ENCODE peak calls at places on chromosomes 13 and 19, in seven cellular contexts. One of them, this sample, is unnamed. For H3K4me1, the result is how much of the 10 kb centered on the place peaks cover.

GRCh38 chr13:40061466-40062450 is 406.3 kb downstream of the COG6 start:
- DNase-seq in HCT116: no peak
- DNase-seq in CD8-positive, alpha-beta memory T cell: no peak
- DNase-seq in left ventricle myocardium inferior: no peak
- DNase-seq in CD4-positive, CD25-positive, alpha-beta regulatory T cell: no peak
- DNase-seq in CD8-positive, alpha-beta T cell: no peak
- DNase-seq in heart right ventricle: no peak
- DNase-seq in this sample: no peak

GRCh38 chr19:57566396-57567256 is 7.0 kb upstream of the ZNF550 start:
- DNase-seq in heart right ventricle: no peak
- DNase-seq in left ventricle myocardium inferior: no peak
- DNase-seq in HCT116: peak
- DNase-seq in CD4-positive, CD25-positive, alpha-beta regulatory T cell: peak
- DNase-seq in CD8-positive, alpha-beta T cell: no peak
- DNase-seq in CD8-positive, alpha-beta memory T cell: no peak
- DNase-seq in this sample: no peak

GRCh38 chr13:38733146-38733545 is 46.3 kb downstream of the FREM2 start:
- DNase-seq in CD4-positive, CD25-positive, alpha-beta regulatory T cell: no peak
- DNase-seq in heart right ventricle: no peak
- DNase-seq in left ventricle myocardium inferior: no peak
- DNase-seq in HCT116: no peak
- DNase-seq in CD8-positive, alpha-beta memory T cell: no peak
- DNase-seq in CD8-positive, alpha-beta T cell: no peak
- DNase-seq in this sample: no peak

GRCh38 chr19:52602931-52603330 is 32.8 kb downstream of the ZNF701 start:
- DNase-seq in CD4-positive, CD25-positive, alpha-beta regulatory T cell: no peak
- DNase-seq in HCT116: no peak
- DNase-seq in CD8-positive, alpha-beta T cell: no peak
- DNase-seq in CD8-positive, alpha-beta memory T cell: no peak
- DNase-seq in heart right ventricle: no peak
- DNase-seq in left ventricle myocardium inferior: no peak
- DNase-seq in this sample: no peak

GRCh38 chr19:39200066-39200817 is 3.5 kb downstream of the NCCRP1 start:
- DNase-seq in HCT116: no peak
- DNase-seq in heart right ventricle: no peak
- DNase-seq in left ventricle myocardium inferior: no peak
- DNase-seq in CD8-positive, alpha-beta memory T cell: no peak
- DNase-seq in CD4-positive, CD25-positive, alpha-beta regulatory T cell: no peak
- DNase-seq in CD8-positive, alpha-beta T cell: no peak
- DNase-seq in this sample: no peak

GRCh38 chr19:48779636-48780035 is 24.3 kb downstream of the FGF21 start:
- DNase-seq in CD8-positive, alpha-beta memory T cell: no peak
- DNase-seq in heart right ventricle: no peak
- DNase-seq in left ventricle myocardium inferior: no peak
- DNase-seq in CD8-positive, alpha-beta T cell: no peak
- DNase-seq in CD4-positive, CD25-positive, alpha-beta regulatory T cell: no peak
- DNase-seq in HCT116: no peak
- DNase-seq in this sample: no peak

GRCh38 chr13:21060063-21060826 is 1.1 kb downstream of the LATS2 start:
- DNase-seq in CD4-positive, CD25-positive, alpha-beta regulatory T cell: no peak
- DNase-seq in heart right ventricle: peak
- DNase-seq in HCT116: no peak
- DNase-seq in CD8-positive, alpha-beta memory T cell: no peak
- DNase-seq in left ventricle myocardium inferior: peak
- DNase-seq in CD8-positive, alpha-beta T cell: no peak
- DNase-seq in this sample: no peak

GRCh38 chr19:55005684-55006488 is 32.2 kb downstream of the GP6 start:
- DNase-seq in heart right ventricle: no peak
- DNase-seq in CD8-positive, alpha-beta T cell: peak
- DNase-seq in CD8-positive, alpha-beta memory T cell: peak
- DNase-seq in left ventricle myocardium inferior: no peak
- DNase-seq in CD4-positive, CD25-positive, alpha-beta regulatory T cell: peak
- DNase-seq in HCT116: peak
- DNase-seq in this sample: no peak

GRCh38 chr19:872266-872951 is 12.9 kb downstream of the CFD start:
- DNase-seq in left ventricle myocardium inferior: peak
- DNase-seq in CD8-positive, alpha-beta memory T cell: peak
- DNase-seq in heart right ventricle: no peak
- DNase-seq in CD4-positive, CD25-positive, alpha-beta regulatory T cell: peak
- DNase-seq in CD8-positive, alpha-beta T cell: peak
- DNase-seq in HCT116: peak
- DNase-seq in this sample: no peak

GRCh38 chr19:670609-671075 is 5.5 kb upstream of the FSTL3 start:
- DNase-seq in HCT116: no peak
- DNase-seq in CD4-positive, CD25-positive, alpha-beta regulatory T cell: no peak
- DNase-seq in CD8-positive, alpha-beta memory T cell: no peak
- DNase-seq in heart right ventricle: no peak
- DNase-seq in left ventricle myocardium inferior: no peak
- DNase-seq in CD8-positive, alpha-beta T cell: no peak
- DNase-seq in this sample: no peak

GRCh38 chr13:108060111-108060510 is 155.2 kb downstream of the LIG4 start:
- DNase-seq in CD8-positive, alpha-beta T cell: no peak
- DNase-seq in heart right ventricle: no peak
- DNase-seq in HCT116: no peak
- DNase-seq in left ventricle myocardium inferior: no peak
- DNase-seq in CD4-positive, CD25-positive, alpha-beta regulatory T cell: no peak
- DNase-seq in CD8-positive, alpha-beta memory T cell: no peak
- DNase-seq in this sample: peak

GRCh38 chr13:99012539-99012938 is 34.7 kb upstream of the DOCK9 start:
- DNase-seq in CD8-positive, alpha-beta memory T cell: no peak
- DNase-seq in left ventricle myocardium inferior: no peak
- DNase-seq in heart right ventricle: no peak
- DNase-seq in HCT116: no peak
- DNase-seq in CD8-positive, alpha-beta T cell: no peak
- DNase-seq in CD4-positive, CD25-positive, alpha-beta regulatory T cell: no peak
- DNase-seq in this sample: no peak

GRCh38 chr19:48999481-49000325 is 6.0 kb downstream of the RUVBL2 start:
- DNase-seq in CD4-positive, CD25-positive, alpha-beta regulatory T cell: peak
- DNase-seq in HCT116: no peak
- DNase-seq in left ventricle myocardium inferior: peak
- DNase-seq in heart right ventricle: peak
- DNase-seq in CD8-positive, alpha-beta memory T cell: peak
- DNase-seq in CD8-positive, alpha-beta T cell: peak
- DNase-seq in this sample: peak

GRCh38 chr13:62747152-62747551 is 1331.5 kb upstream of the PCDH20 start:
- DNase-seq in heart right ventricle: no peak
- DNase-seq in HCT116: no peak
- DNase-seq in CD8-positive, alpha-beta T cell: no peak
- DNase-seq in left ventricle myocardium inferior: no peak
- DNase-seq in CD4-positive, CD25-positive, alpha-beta regulatory T cell: no peak
- DNase-seq in CD8-positive, alpha-beta memory T cell: no peak
- DNase-seq in this sample: no peak

GRCh38 chr13:23888658-23889597 is at the start of gene MIPEP:
- DNase-seq in left ventricle myocardium inferior: peak
- DNase-seq in CD8-positive, alpha-beta memory T cell: peak
- DNase-seq in CD8-positive, alpha-beta T cell: peak
- DNase-seq in CD4-positive, CD25-positive, alpha-beta regulatory T cell: peak
- DNase-seq in HCT116: peak
- DNase-seq in heart right ventricle: peak
- DNase-seq in this sample: peak

GRCh38 chr13:97499181-97499580 is 65.2 kb downstream of the RAP2A start:
- DNase-seq in CD4-positive, CD25-positive, alpha-beta regulatory T cell: no peak
- DNase-seq in CD8-positive, alpha-beta memory T cell: no peak
- DNase-seq in left ventricle myocardium inferior: no peak
- DNase-seq in CD8-positive, alpha-beta T cell: no peak
- DNase-seq in heart right ventricle: no peak
- DNase-seq in HCT116: no peak
- DNase-seq in this sample: no peak

GRCh38 chr13:59710995-59711701 is 452.6 kb downstream of the DIAPH3 start:
- DNase-seq in heart right ventricle: no peak
- DNase-seq in left ventricle myocardium inferior: no peak
- DNase-seq in HCT116: no peak
- DNase-seq in CD4-positive, CD25-positive, alpha-beta regulatory T cell: no peak
- DNase-seq in CD8-positive, alpha-beta T cell: no peak
- DNase-seq in CD8-positive, alpha-beta memory T cell: no peak
- DNase-seq in this sample: no peak

GRCh38 chr19:54354761-54355160 is 10.0 kb downstream of the LAIR1 start:
- DNase-seq in CD8-positive, alpha-beta memory T cell: no peak
- DNase-seq in CD8-positive, alpha-beta T cell: no peak
- DNase-seq in CD4-positive, CD25-positive, alpha-beta regulatory T cell: no peak
- DNase-seq in heart right ventricle: no peak
- DNase-seq in left ventricle myocardium inferior: no peak
- DNase-seq in HCT116: no peak
- DNase-seq in this sample: no peak

GRCh38 chr19:10045371-10045770 is 32.1 kb downstream of the RDH8 start:
- DNase-seq in CD4-positive, CD25-positive, alpha-beta regulatory T cell: no peak
- DNase-seq in heart right ventricle: no peak
- DNase-seq in HCT116: no peak
- DNase-seq in left ventricle myocardium inferior: no peak
- DNase-seq in CD8-positive, alpha-beta memory T cell: no peak
- DNase-seq in CD8-positive, alpha-beta T cell: no peak
- DNase-seq in this sample: no peak

GRCh38 chr19:54561840-54562239 is 11.8 kb upstream of the LILRA2 start:
- DNase-seq in heart right ventricle: no peak
- DNase-seq in CD4-positive, CD25-positive, alpha-beta regulatory T cell: no peak
- DNase-seq in left ventricle myocardium inferior: no peak
- DNase-seq in CD8-positive, alpha-beta memory T cell: no peak
- DNase-seq in CD8-positive, alpha-beta T cell: no peak
- DNase-seq in HCT116: no peak
- DNase-seq in this sample: no peak

DNA sequence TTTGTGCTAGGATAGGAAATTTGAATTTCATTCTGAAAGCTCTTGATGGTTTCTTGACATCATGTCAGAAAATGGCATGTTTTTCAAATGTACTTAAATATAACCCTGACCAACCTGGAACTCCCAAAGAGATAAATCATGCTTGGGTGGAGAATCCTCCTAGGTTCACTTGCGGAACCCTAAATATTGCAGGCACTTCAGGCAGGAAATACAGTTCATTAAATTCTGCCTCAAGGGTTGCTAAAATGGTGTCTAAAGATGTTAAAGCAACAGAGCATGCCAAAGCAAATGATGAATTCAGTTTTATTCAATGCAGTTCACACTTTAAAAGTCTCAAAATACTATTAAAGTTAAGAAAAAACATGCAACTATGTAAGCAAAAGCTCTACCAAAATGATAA is 415.9 kb downstream of the SLITRK6 start:
- DNase-seq in CD8-positive, alpha-beta T cell: no peak
- DNase-seq in HCT116: no peak
- DNase-seq in CD4-positive, CD25-positive, alpha-beta regulatory T cell: no peak
- DNase-seq in left ventricle myocardium inferior: no peak
- DNase-seq in CD8-positive, alpha-beta memory T cell: no peak
- DNase-seq in heart right ventricle: no peak
- DNase-seq in this sample: no peak
- H3K4me1 ChIP-seq in CD8-positive, alpha-beta T cell: under half
- H3K4me1 ChIP-seq in HCT116: under half
- H3K4me1 ChIP-seq in CD4-positive, CD25-positive, alpha-beta regulatory T cell: under half
- H3K4me1 ChIP-seq in left ventricle myocardium inferior: under half
- H3K4me1 ChIP-seq in CD8-positive, alpha-beta memory T cell: under half
- H3K4me1 ChIP-seq in heart right ventricle: under half
- H3K4me1 ChIP-seq in this sample: under half

GRCh38 chr19:50542825-50543428 is 25.3 kb downstream of the LRRC4B start:
- DNase-seq in CD8-positive, alpha-beta memory T cell: no peak
- DNase-seq in HCT116: no peak
- DNase-seq in CD8-positive, alpha-beta T cell: no peak
- DNase-seq in CD4-positive, CD25-positive, alpha-beta regulatory T cell: no peak
- DNase-seq in left ventricle myocardium inferior: no peak
- DNase-seq in heart right ventricle: no peak
- DNase-seq in this sample: no peak
- H3K27ac ChIP-seq in CD8-positive, alpha-beta memory T cell: no peak
- H3K27ac ChIP-seq in HCT116: no peak
- H3K27ac ChIP-seq in CD8-positive, alpha-beta T cell: no peak
- H3K27ac ChIP-seq in CD4-positive, CD25-positive, alpha-beta regulatory T cell: no peak
- H3K27ac ChIP-seq in left ventricle myocardium inferior: no peak
- H3K27ac ChIP-seq in heart right ventricle: no peak
- H3K27ac ChIP-seq in this sample: no peak

DNA sequence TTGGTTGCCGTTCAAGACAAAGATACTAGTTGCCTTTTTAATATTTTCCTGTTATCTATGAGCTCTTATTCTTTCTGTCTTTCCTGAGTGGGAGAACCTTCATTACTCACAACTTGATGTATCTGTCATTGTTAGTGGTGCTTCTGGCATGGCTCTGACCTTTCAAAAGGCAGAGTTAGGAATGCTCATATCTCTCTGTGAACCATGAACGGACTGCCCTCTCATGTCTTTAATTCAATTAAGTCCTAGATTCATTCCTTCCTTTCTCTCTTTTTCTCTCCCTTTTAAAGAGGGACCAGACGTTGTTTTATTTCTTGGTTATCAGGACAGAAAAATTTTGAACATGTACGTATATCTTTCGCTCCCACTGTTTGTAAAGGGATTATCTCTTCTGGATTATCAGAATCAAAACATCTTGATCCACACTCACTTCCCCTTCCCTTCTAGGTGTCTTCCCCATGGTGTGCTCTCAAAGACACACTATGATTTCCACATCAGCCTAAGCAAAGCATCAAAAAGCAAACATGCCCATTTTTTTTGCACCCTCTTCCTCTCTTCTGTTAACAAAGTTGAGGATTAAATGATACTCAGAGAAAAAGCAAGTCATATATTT is 90.3 kb downstream of the LRCH1 start:
- DNase-seq in HCT116: no peak
- DNase-seq in CD4-positive, CD25-positive, alpha-beta regulatory T cell: no peak
- DNase-seq in CD8-positive, alpha-beta memory T cell: no peak
- DNase-seq in heart right ventricle: no peak
- DNase-seq in left ventricle myocardium inferior: no peak
- DNase-seq in CD8-positive, alpha-beta T cell: no peak
- DNase-seq in this sample: no peak
- H3K4me1 ChIP-seq in HCT116: under half
- H3K4me1 ChIP-seq in CD4-positive, CD25-positive, alpha-beta regulatory T cell: under half
- H3K4me1 ChIP-seq in CD8-positive, alpha-beta memory T cell: under half
- H3K4me1 ChIP-seq in heart right ventricle: half or more
- H3K4me1 ChIP-seq in left ventricle myocardium inferior: half or more
- H3K4me1 ChIP-seq in CD8-positive, alpha-beta T cell: under half
- H3K4me1 ChIP-seq in this sample: under half

GRCh38 chr19:46962030-46962570 is 57.5 kb upstream of the NPAS1 start:
- DNase-seq in CD4-positive, CD25-positive, alpha-beta regulatory T cell: no peak
- DNase-seq in heart right ventricle: no peak
- DNase-seq in CD8-positive, alpha-beta memory T cell: no peak
- DNase-seq in HCT116: no peak
- DNase-seq in left ventricle myocardium inferior: no peak
- DNase-seq in CD8-positive, alpha-beta T cell: no peak
- DNase-seq in this sample: no peak
- H3K27ac ChIP-seq in CD4-positive, CD25-positive, alpha-beta regulatory T cell: no peak
- H3K27ac ChIP-seq in heart right ventricle: no peak
- H3K27ac ChIP-seq in CD8-positive, alpha-beta memory T cell: no peak
- H3K27ac ChIP-seq in HCT116: no peak
- H3K27ac ChIP-seq in left ventricle myocardium inferior: no peak
- H3K27ac ChIP-seq in CD8-positive, alpha-beta T cell: no peak
- H3K27ac ChIP-seq in this sample: no peak

DNA sequence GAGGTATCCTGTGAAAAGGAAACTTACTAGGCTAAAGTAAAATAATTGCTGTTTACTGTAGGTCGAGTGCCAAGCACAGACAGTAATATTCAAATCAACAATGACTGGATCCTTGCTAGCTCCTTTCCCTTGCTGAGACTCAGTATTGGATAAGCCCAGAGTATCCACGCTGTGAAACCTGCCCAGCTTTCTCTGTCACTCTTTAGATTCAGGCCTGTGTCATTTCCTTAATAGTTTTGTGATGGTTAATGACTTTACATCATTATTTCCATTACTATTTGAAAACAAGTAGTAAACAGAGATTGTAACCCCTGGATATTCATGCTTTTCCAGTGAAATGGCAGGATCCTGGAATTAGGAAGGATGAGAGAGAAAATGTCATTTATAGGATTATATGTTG is 110.7 kb downstream of the LRCH1 start:
- DNase-seq in left ventricle myocardium inferior: no peak
- DNase-seq in HCT116: no peak
- DNase-seq in CD8-positive, alpha-beta T cell: no peak
- DNase-seq in CD8-positive, alpha-beta memory T cell: no peak
- DNase-seq in heart right ventricle: no peak
- DNase-seq in CD4-positive, CD25-positive, alpha-beta regulatory T cell: no peak
- DNase-seq in this sample: no peak
- H3K4me1 ChIP-seq in left ventricle myocardium inferior: half or more
- H3K4me1 ChIP-seq in HCT116: under half
- H3K4me1 ChIP-seq in CD8-positive, alpha-beta T cell: under half
- H3K4me1 ChIP-seq in CD8-positive, alpha-beta memory T cell: under half
- H3K4me1 ChIP-seq in heart right ventricle: under half
- H3K4me1 ChIP-seq in CD4-positive, CD25-positive, alpha-beta regulatory T cell: under half
- H3K4me1 ChIP-seq in this sample: under half

This sample was measured in iPS DF 6.9.